ENCODE peak calls at places on chromosomes 16 and 17, in four cellular contexts. C is dermis blood vessel endothelial cell, I is A172, J is naive B cell. K is an unnamed sample.

GRCh38 chr17:44210342-44211192 is 8.9 kb downstream of the UBTF start:
- DNase-seq in C (peak; percentile 94), I (peak; percentile 71), J (peak; percentile 94), K (peak; percentile 85)

GRCh38 chr17:75345514-75346167 is 56.4 kb upstream of the SLC25A19 start:
- DNase-seq in I (no peak), C (no peak), J (peak; percentile 84), K (no peak)

GRCh38 chr16:19520861-19521331 is 1.0 kb downstream of the GDE1 start:
- DNase-seq in I (peak; percentile 87), J (no peak), C (peak; percentile 55), K (peak; percentile 58)

GRCh38 chr16:66510711-66511614 is 39.0 kb downstream of the TK2 start:
- DNase-seq in C (no peak), I (no peak), J (no peak), K (no peak)

GRCh38 chr16:89452925-89453324 is 37.4 kb downstream of the ANKRD11 start:
- DNase-seq in C (no peak), J (no peak), I (no peak), K (no peak)

GRCh38 chr17:76492250-76492988 is 8.8 kb downstream of the RHBDF2 start:
- DNase-seq in J (peak; percentile 62), I (no peak), C (no peak), K (no peak)

GRCh38 chr16:82603784-82604411 is 22.9 kb upstream of the CDH13 start:
- DNase-seq in C (peak; percentile 80), J (no peak), I (peak; percentile 68), K (peak; percentile 76)

GRCh38 chr16:15865742-15866141 is 8.9 kb upstream of the MYH11 start:
- DNase-seq in J (no peak), C (no peak), I (no peak), K (no peak)

GRCh38 chr16:3097266-3097665 is 1.8 kb downstream of the ZSCAN10 start:
- DNase-seq in I (no peak), C (no peak), J (no peak), K (no peak)

GRCh38 chr17:67608691-67609090 is 109.0 kb upstream of the NOL11 start:
- DNase-seq in J (no peak), I (peak; percentile 63), C (no peak), K (peak; percentile 55)

GRCh38 chr17:3843935-3844516 is 2.0 kb downstream of the NCBP3 start:
- DNase-seq in I (peak; percentile 47), J (peak; percentile 35), C (peak; percentile 75), K (peak; percentile 38)

GRCh38 chr16:48347191-48347860 is 37.9 kb downstream of the SIAH1 start:
- DNase-seq in C (no peak), I (no peak), J (no peak), K (no peak)

GRCh38 chr17:49700956-49701355 is 6.8 kb downstream of the SLC35B1 start:
- DNase-seq in C (no peak), I (no peak), J (no peak), K (no peak)

GRCh38 chr17:41065829-41066624 is at the start of gene KRTAP2-4:
- DNase-seq in I (peak; percentile 96), J (no peak), C (no peak), K (peak; percentile 95)

GRCh38 chr16:66081967-66082366 is 284.5 kb upstream of the CDH5 start:
- DNase-seq in C (no peak), J (no peak), I (peak; percentile 88), K (peak; percentile 88)

GRCh38 chr17:50208611-50209061 is 7.2 kb upstream of the COL1A1 start:
- DNase-seq in I (no peak), J (no peak), C (no peak), K (no peak)

GRCh38 chr17:2564876-2565275 is 28.6 kb upstream of the PAFAH1B1 start:
- DNase-seq in J (no peak), C (peak; percentile 46), I (peak; percentile 73), K (peak; percentile 56)

GRCh38 chr16:14249291-14250032 is 178.3 kb downstream of the MRTFB start:
- DNase-seq in J (peak; percentile 37), C (peak; percentile 67), I (peak; percentile 32), K (peak; percentile 40)

GRCh38 chr17:29150191-29150590 is 30.0 kb downstream of the MYO18A start:
- DNase-seq in J (no peak), I (no peak), C (no peak), K (no peak)

GRCh38 chr17:75764711-75765421 is at the start of gene GALK1:
- DNase-seq in J (peak; percentile 71), C (peak; percentile 72), I (peak; percentile 76), K (peak; percentile 66)

GRCh38 chr16:1489077-1489476 is 333 bp upstream of the PTX4 start:
- DNase-seq in I (no peak), J (no peak), C (no peak), K (no peak)

GRCh38 chr17:49397586-49397985 is 17.1 kb downstream of the PHB1 start:
- DNase-seq in C (no peak), J (no peak), I (no peak), K (no peak)

GRCh38 chr17:11628374-11628773 is 30.1 kb downstream of the DNAH9 start:
- DNase-seq in J (no peak), C (no peak), I (no peak), K (no peak)

GRCh38 chr17:72163474-72163873 is 42.7 kb downstream of the SOX9 start:
- DNase-seq in J (no peak), I (no peak), C (no peak), K (no peak)

GRCh38 chr16:28563218-28563617 is 9.5 kb downstream of the SGF29 start:
- DNase-seq in I (no peak), J (no peak), C (no peak), K (no peak)

K was measured in HT1080.